ENCODE peak calls at places on chromosomes 2 and 18, in six cellular contexts. R, E, N, I, V and W are unnamed samples.

GRCh38 chr2:221423212-221423804 is 148.8 kb downstream of the EPHA4 start:
- DNase-seq in V (no peak), E (no peak), R (no peak), I (no peak), N (no peak), W (no peak)

GRCh38 chr18:79507546-79508480 is 112.1 kb downstream of the NFATC1 start:
- DNase-seq in I (no peak), R (peak), V (peak), N (peak), E (peak), W (peak)

GRCh38 chr2:174798801-174799200 is 34.5 kb upstream of the CHRNA1 start:
- DNase-seq in I (no peak), V (no peak), R (no peak), E (no peak), N (no peak), W (no peak)

GRCh38 chr2:78977661-78978145 is 47.8 kb upstream of the REG3G start:
- DNase-seq in R (no peak), I (no peak), E (no peak), N (no peak), V (no peak), W (no peak)

GRCh38 chr2:219087371-219087770 is 26.6 kb upstream of the IHH start:
- DNase-seq in R (no peak), N (no peak), E (no peak), I (no peak), V (no peak), W (no peak)

GRCh38 chr18:42157420-42157819 is 202.4 kb downstream of the PIK3C3 start:
- DNase-seq in V (no peak), N (no peak), R (no peak), E (no peak), I (no peak), W (no peak)

GRCh38 chr2:108594132-108594981 is 60.1 kb downstream of the LIMS1 start:
- DNase-seq in E (peak), V (no peak), I (no peak), R (peak), N (no peak), W (peak)

GRCh38 chr2:28981016-28981441 is at the start of gene TOGARAM2:
- DNase-seq in V (no peak), E (no peak), R (peak), N (no peak), I (no peak), W (no peak)

GRCh38 chr2:46198931-46199330 is 98.3 kb upstream of the EPAS1 start:
- DNase-seq in E (no peak), N (no peak), V (no peak), R (no peak), I (no peak), W (no peak)

GRCh38 chr2:8508766-8509165 is 173.1 kb upstream of the ID2 start:
- DNase-seq in N (no peak), R (no peak), I (no peak), V (no peak), E (no peak), W (no peak)

DNA sequence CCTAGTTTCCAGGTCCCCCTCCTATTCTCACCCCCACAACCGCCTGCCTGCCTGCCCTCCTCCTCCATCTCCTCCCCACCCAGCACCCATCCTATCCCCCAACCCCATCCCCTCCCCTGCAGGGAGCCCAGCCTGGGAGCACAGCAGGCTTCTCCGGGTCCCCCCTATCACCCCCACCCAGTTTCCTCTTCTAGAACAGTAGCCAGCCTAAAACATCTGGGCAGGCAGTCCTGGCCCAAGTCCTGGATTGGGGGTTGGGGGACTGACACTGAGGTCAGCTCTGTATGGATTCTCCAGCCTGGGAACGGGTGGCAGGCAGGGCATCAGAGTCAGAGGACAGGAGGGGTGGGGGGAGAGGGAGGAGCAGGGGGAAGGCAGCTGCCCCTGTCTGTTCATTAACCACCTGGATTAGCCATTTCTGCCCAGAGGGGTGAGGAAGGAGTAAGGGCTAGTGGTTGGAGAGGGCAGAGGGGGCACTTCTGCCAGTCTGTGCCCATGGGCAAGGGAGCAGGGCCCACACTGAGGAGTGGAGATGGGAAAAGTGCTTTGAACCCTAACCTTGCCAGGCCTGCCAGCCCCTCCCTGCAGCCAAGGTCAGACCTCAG is 60.0 kb downstream of the TNS1 start:
- DNase-seq in V (peak), E (no peak), R (no peak), N (no peak), I (no peak), W (no peak)
- H3K4me3 ChIP-seq in V (peak), E (peak), R (peak), N (peak), I (peak), W (peak)

GRCh38 chr2:182133195-182133891 is 147.7 kb downstream of the PPP1R1C start:
- DNase-seq in N (no peak), E (peak), V (no peak), R (no peak), I (no peak), W (no peak)
- H3K4me3 ChIP-seq in N (no peak), E (no peak), V (no peak), R (no peak), I (no peak), W (no peak)

GRCh38 chr2:98907966-98908905 is 27.8 kb downstream of the CRACDL start:
- DNase-seq in N (no peak), V (no peak), R (no peak), E (no peak), I (no peak), W (no peak)
- H3K4me3 ChIP-seq in N (no peak), V (no peak), R (no peak), E (no peak), I (no peak), W (no peak)

GRCh38 chr2:236042087-236042486 is 126.1 kb downstream of the GBX2 start:
- DNase-seq in N (no peak), I (no peak), R (no peak), E (no peak), V (no peak), W (no peak)

GRCh38 chr2:236038096-236038495 is 130.1 kb downstream of the GBX2 start:
- DNase-seq in E (no peak), R (no peak), N (no peak), V (no peak), I (no peak), W (no peak)

GRCh38 chr2:236044191-236044590 is 124.0 kb downstream of the GBX2 start:
- DNase-seq in I (no peak), E (no peak), N (no peak), R (no peak), V (no peak), W (no peak)

GRCh38 chr2:236041616-236042015 is 126.6 kb downstream of the GBX2 start:
- DNase-seq in E (no peak), V (no peak), I (no peak), R (no peak), N (no peak), W (no peak)

GRCh38 chr2:236040600-236041328 is 127.4 kb downstream of the GBX2 start:
- DNase-seq in V (no peak), I (no peak), N (no peak), E (no peak), R (no peak), W (peak)
- H3K4me3 ChIP-seq in V (no peak), I (no peak), N (no peak), E (no peak), R (no peak), W (no peak)

DNA sequence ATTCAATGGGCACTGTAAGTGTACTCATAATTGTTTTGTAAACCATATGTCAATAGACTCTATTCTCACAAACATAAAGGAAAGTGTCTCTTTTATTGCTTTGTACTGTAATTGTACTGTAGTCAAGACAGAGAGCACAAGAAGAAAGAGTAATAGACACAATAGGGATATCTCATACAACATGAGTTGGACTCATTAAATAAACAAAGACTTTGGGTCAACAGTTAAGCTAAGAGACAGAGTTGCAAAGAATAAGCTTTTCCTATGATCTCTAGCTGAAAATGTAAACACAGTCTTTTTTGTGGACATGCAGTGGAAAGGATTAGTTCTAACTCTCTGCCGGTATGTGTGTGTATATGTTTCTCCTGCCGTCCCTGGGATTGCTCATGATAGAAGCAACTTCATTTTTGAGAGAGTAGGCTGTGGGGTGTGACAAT is 14.0 kb upstream of the KYNU start:
- DNase-seq in I (peak), V (no peak), E (peak), R (peak), N (no peak), W (no peak)
- H3K4me3 ChIP-seq in I (no peak), V (no peak), E (no peak), R (no peak), N (no peak), W (no peak)

GRCh38 chr18:32470136-32470712 is 458 bp downstream of the GAREM1 start:
- DNase-seq in V (no peak), N (peak), I (no peak), R (peak), E (peak), W (no peak)

GRCh38 chr18:32469691-32470131 is 971 bp downstream of the GAREM1 start:
- DNase-seq in N (no peak), I (no peak), E (peak), V (no peak), R (peak), W (no peak)

GRCh38 chr18:32470713-32471633 is at the start of gene GAREM1:
- DNase-seq in I (peak), E (peak), N (peak), V (peak), R (peak), W (peak)

GRCh38 chr18:32468147-32468845 is 2.4 kb downstream of the GAREM1 start:
- DNase-seq in I (no peak), E (no peak), N (no peak), R (no peak), V (no peak), W (no peak)

DNA sequence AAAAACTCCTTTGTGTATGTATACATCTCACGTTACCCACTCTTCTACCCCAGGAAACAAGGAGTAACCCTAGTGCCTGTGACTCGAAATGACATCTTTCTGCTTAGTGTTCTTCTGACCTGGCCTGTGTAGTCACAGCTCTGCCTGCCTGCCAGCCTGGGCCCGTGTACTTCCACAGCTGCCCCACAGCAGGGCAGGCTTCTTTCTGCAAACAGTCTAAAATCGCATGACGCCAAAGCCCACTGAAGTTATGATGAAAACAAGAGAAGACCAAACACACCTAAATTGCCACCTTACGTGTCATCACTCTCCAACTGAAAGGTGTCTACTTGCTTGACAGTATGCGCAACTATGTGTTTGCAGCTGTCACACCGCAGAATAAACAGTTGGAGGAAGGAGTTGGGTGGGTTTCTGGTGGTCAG is 1.5 kb downstream of the GAREM1 start:
- DNase-seq in I (no peak), N (no peak), V (peak), R (no peak), E (peak), W (no peak)
- H3K4me3 ChIP-seq in I (peak), N (peak), V (peak), R (no peak), E (peak), W (peak)